ENCODE peak calls at places on chromosomes 13 and 19, in seven cellular contexts. R, I, P, Z, F, N and O are unnamed samples.

GRCh38 chr13:23985846-23986245 is 88.5 kb upstream of the C1QTNF9B start:
- DNase-seq in R (no peak), I (no peak), P (no peak), Z (no peak), F (no peak), N (no peak), O (no peak)

GRCh38 chr19:19538077-19538764 is at the start of gene CILP2:
- DNase-seq in R (peak), I (no peak), P (no peak), Z (no peak), F (peak), N (peak), O (no peak)

GRCh38 chr19:19062454-19063182 is 1.2 kb upstream of the SLC25A42 start:
- DNase-seq in R (peak), I (no peak), P (peak), Z (no peak), F (no peak), N (peak), O (peak)

GRCh38 chr13:60959427-60959826 is 456.2 kb downstream of the PCDH20 start:
- DNase-seq in R (no peak), I (no peak), P (no peak), Z (no peak), F (no peak), N (no peak), O (no peak)

GRCh38 chr13:97257800-97258799 is 36.0 kb downstream of the MBNL2 start:
- DNase-seq in R (peak), I (no peak), P (peak), Z (peak), F (peak), N (peak), O (peak)

GRCh38 chr19:34243876-34244578 is 10.3 kb upstream of the GARRE1 start:
- DNase-seq in R (no peak), I (no peak), P (no peak), Z (no peak), F (no peak), N (no peak), O (no peak)

GRCh38 chr13:31276386-31276785 is 76.6 kb downstream of the B3GLCT start:
- DNase-seq in R (no peak), I (no peak), P (no peak), Z (no peak), F (no peak), N (no peak), O (no peak)

GRCh38 chr13:79560954-79561353 is 80.0 kb downstream of the NDFIP2 start:
- DNase-seq in R (no peak), I (no peak), P (no peak), Z (no peak), F (no peak), N (peak), O (no peak)

GRCh38 chr13:41652735-41653361 is 195.5 kb downstream of the RGCC start:
- DNase-seq in R (peak), I (no peak), P (peak), Z (no peak), F (no peak), N (peak), O (peak)

GRCh38 chr19:38268539-38268938 is 4.2 kb downstream of the SPINT2 start:
- DNase-seq in R (no peak), I (no peak), P (no peak), Z (no peak), F (no peak), N (no peak), O (no peak)

GRCh38 chr19:41399091-41399490 is 1.5 kb downstream of the BCKDHA start:
- DNase-seq in R (peak), I (no peak), P (no peak), Z (no peak), F (no peak), N (no peak), O (no peak)

GRCh38 chr13:27006519-27007161 is 165.0 kb downstream of the USP12 start:
- DNase-seq in R (peak), I (no peak), P (no peak), Z (no peak), F (peak), N (peak), O (peak)

GRCh38 chr19:12840091-12841079 is 2.1 kb downstream of the MAST1 start:
- DNase-seq in R (peak), I (no peak), P (peak), Z (no peak), F (peak), N (peak), O (peak)

GRCh38 chr13:28527629-28528028 is 32.7 kb upstream of the FLT1 start:
- DNase-seq in R (no peak), I (no peak), P (no peak), Z (no peak), F (no peak), N (no peak), O (no peak)

GRCh38 chr19:43799502-43800142 is 2.6 kb downstream of the LYPD5 start:
- DNase-seq in R (no peak), I (no peak), P (peak), Z (no peak), F (peak), N (no peak), O (no peak)

GRCh38 chr19:43078311-43078710 is 4.2 kb downstream of the PSG2 start:
- DNase-seq in R (no peak), I (no peak), P (peak), Z (no peak), F (no peak), N (no peak), O (no peak)

GRCh38 chr19:38556521-38557174 is 61.1 kb downstream of the MAP4K1 start:
- DNase-seq in R (no peak), I (no peak), P (no peak), Z (no peak), F (no peak), N (peak), O (no peak)

GRCh38 chr13:31591834-31592233 is 147.5 kb upstream of the RXFP2 start:
- DNase-seq in R (no peak), I (no peak), P (no peak), Z (no peak), F (no peak), N (peak), O (no peak)

GRCh38 chr19:47247308-47247990 is 8.9 kb upstream of the CCDC9 start:
- DNase-seq in R (peak), I (no peak), P (peak), Z (no peak), F (peak), N (peak), O (peak)

GRCh38 chr13:95239293-95239692 is 62.0 kb downstream of the ABCC4 start:
- DNase-seq in R (no peak), I (no peak), P (no peak), Z (no peak), F (no peak), N (no peak), O (no peak)

GRCh38 chr13:23449386-23450162 is 16.1 kb upstream of the SACS start:
- DNase-seq in R (no peak), I (no peak), P (no peak), Z (no peak), F (no peak), N (no peak), O (no peak)

GRCh38 chr19:46861691-46862503 is 1.1 kb downstream of the ARHGAP35 start:
- DNase-seq in R (peak), I (no peak), P (peak), Z (no peak), F (no peak), N (peak), O (no peak)